ENCODE peak calls at places on chromosome 11, in ten cellular contexts. S is iris pigment epithelial cell; U is fibroblast of villous mesenchyme; F is memory B cell; R is gastrocnemius medialis; E is H9; O is tibial artery; Y is fibroblast of pulmonary artery; K is activated T-cell treated with anti-CD3 and anti-CD28 coated beads, Interleukin-2, amount 50 U/mL, for 72 hours; Z is PC-3. M is an unnamed sample.

GRCh38 chr11:116694815-116695590 is 77.8 kb downstream of the BUD13 start:
- DNase-seq in R (no peak), Y (no peak), K (no peak), S (no peak), F (no peak), E (no peak), Z (peak), O (no peak), U (no peak), M (no peak)

GRCh38 chr11:65468874-65469333 is 29.9 kb upstream of the MALAT1 start:
- DNase-seq in O (peak), K (peak), R (no peak), S (no peak), F (no peak), Y (no peak), U (peak), Z (peak), E (peak), M (no peak)

GRCh38 chr11:69446108-69446507 is 35.4 kb upstream of the LINC01488 start:
- DNase-seq in R (no peak), F (no peak), Y (peak), S (peak), Z (no peak), K (no peak), U (no peak), O (no peak), E (no peak), M (no peak)

GRCh38 chr11:132111781-132112380 is 741.5 kb downstream of the NTM start:
- DNase-seq in E (no peak), Y (peak), K (no peak), O (no peak), U (peak), S (peak), F (no peak), R (no peak), Z (peak), M (peak)

GRCh38 chr11:71995726-71996291 is 2.9 kb upstream of the IL18BP start:
- DNase-seq in E (no peak), Z (no peak), R (no peak), F (no peak), K (no peak), O (no peak), Y (no peak), U (no peak), S (no peak), M (no peak)

GRCh38 chr11:95443386-95443785 is 212.4 kb upstream of the SESN3 start:
- DNase-seq in R (no peak), F (peak), Y (no peak), Z (no peak), U (no peak), K (peak), E (no peak), O (no peak), S (no peak), M (no peak)

GRCh38 chr11:113773092-113773415 is 438 bp downstream of the ZW10 start:
- DNase-seq in Y (peak), O (peak), S (peak), U (peak), F (no peak), E (no peak), Z (peak), R (no peak), K (no peak), M (no peak)

GRCh38 chr11:69300124-69301032 is 6.4 kb downstream of the MYEOV start:
- DNase-seq in K (no peak), R (no peak), Y (no peak), S (peak), O (no peak), F (no peak), E (no peak), Z (peak), U (peak), M (peak)

GRCh38 chr11:11332141-11332710 is 20.8 kb downstream of the CSNK2A3 start:
- DNase-seq in K (no peak), F (no peak), R (no peak), Z (peak), E (peak), O (no peak), S (no peak), Y (no peak), U (no peak), M (no peak)

GRCh38 chr11:90774727-90775572 is 552.1 kb upstream of the CHORDC1 start:
- DNase-seq in O (no peak), Z (no peak), S (no peak), K (no peak), E (peak), R (no peak), Y (no peak), F (no peak), U (no peak), M (no peak)

GRCh38 chr11:95084509-95084908 is 5.1 kb upstream of the ENDOD1 start:
- DNase-seq in Z (peak), S (peak), E (no peak), F (no peak), R (no peak), Y (no peak), K (peak), U (no peak), O (no peak), M (peak)

GRCh38 chr11:14898286-14899086 is 6.5 kb upstream of the CYP2R1 start:
- DNase-seq in S (no peak), Z (no peak), E (no peak), U (no peak), O (no peak), K (no peak), F (no peak), R (no peak), Y (no peak), M (no peak)

GRCh38 chr11:65315204-65315865 is 669 bp downstream of the CDC42EP2 start:
- DNase-seq in F (peak), Y (peak), Z (peak), U (peak), O (peak), E (peak), K (peak), R (peak), S (peak), M (peak)

GRCh38 chr11:42175203-42175602 is 715.8 kb upstream of the LRRC4C start:
- DNase-seq in U (peak), O (no peak), K (no peak), Y (peak), R (no peak), F (no peak), S (no peak), E (no peak), Z (peak), M (no peak)

GRCh38 chr11:2928605-2929510 is at the start of gene PHLDA2:
- DNase-seq in O (peak), U (peak), S (peak), Y (peak), Z (peak), E (peak), K (peak), R (no peak), F (peak), M (peak)

GRCh38 chr11:123454060-123454651 is 24.1 kb downstream of the GRAMD1B start:
- DNase-seq in S (peak), R (no peak), K (peak), O (no peak), Z (peak), Y (peak), F (no peak), E (no peak), U (no peak), M (no peak)

GRCh38 chr11:1163911-1164735 is 6.4 kb downstream of the MUC5AC start:
- DNase-seq in K (no peak), U (no peak), E (no peak), Y (no peak), F (no peak), Z (no peak), R (no peak), O (no peak), S (no peak), M (no peak)

GRCh38 chr11:113839842-113840241 is 35.5 kb downstream of the USP28 start:
- DNase-seq in K (no peak), R (no peak), F (peak), O (no peak), U (no peak), Y (no peak), E (no peak), Z (no peak), S (no peak), M (no peak)

GRCh38 chr11:134224710-134225662 is 515 bp downstream of the VPS26B start:
- DNase-seq in O (peak), Y (peak), E (peak), Z (peak), S (peak), R (peak), U (peak), K (peak), F (no peak), M (peak)

GRCh38 chr11:85886089-85887056 is 31.2 kb downstream of the CCDC83 start:
- DNase-seq in O (no peak), K (no peak), F (no peak), Z (no peak), E (no peak), Y (peak), U (peak), S (peak), R (no peak), M (no peak)

GRCh38 chr11:47272706-47273105 is 2.8 kb downstream of the MADD start:
- DNase-seq in K (no peak), Y (peak), S (peak), O (no peak), F (no peak), Z (no peak), E (no peak), U (peak), R (no peak), M (no peak)

GRCh38 chr11:15223318-15223717 is 108.6 kb downstream of the INSC start:
- DNase-seq in K (no peak), Z (no peak), F (no peak), S (peak), R (no peak), O (no peak), E (no peak), U (peak), Y (peak), M (peak)

GRCh38 chr11:15493921-15494630 is 379.4 kb downstream of the INSC start:
- DNase-seq in S (no peak), O (no peak), K (no peak), Y (peak), E (no peak), F (no peak), Z (peak), U (peak), R (no peak), M (no peak)

GRCh38 chr11:64661622-64662021 is 61.4 kb downstream of the NRXN2 start:
- DNase-seq in Y (no peak), S (no peak), U (no peak), K (no peak), F (no peak), Z (no peak), O (no peak), E (no peak), R (no peak), M (no peak)

GRCh38 chr11:57798905-57799559 is 37.4 kb downstream of the CTNND1 start:
- DNase-seq in R (no peak), K (no peak), Z (peak), F (no peak), Y (peak), U (peak), E (no peak), O (peak), S (peak), M (peak)

GRCh38 chr11:128524172-128524571 is 63.2 kb downstream of the ETS1 start:
- DNase-seq in S (no peak), F (no peak), U (peak), K (no peak), O (no peak), Y (no peak), R (no peak), Z (no peak), E (no peak), M (peak)

GRCh38 chr11:125201525-125202121 is 37.1 kb downstream of the PKNOX2 start:
- DNase-seq in F (no peak), Y (peak), R (no peak), K (no peak), U (no peak), Z (peak), O (no peak), S (no peak), E (no peak), M (no peak)

GRCh38 chr11:22192642-22193347 is at the start of gene ANO5:
- DNase-seq in F (no peak), Z (no peak), U (no peak), K (peak), O (peak), R (peak), E (peak), S (no peak), Y (peak), M (no peak)

GRCh38 chr11:96309001-96309642 is 33.9 kb downstream of the MAML2 start:
- DNase-seq in Z (peak), U (no peak), F (no peak), O (no peak), R (no peak), K (no peak), E (no peak), S (no peak), Y (peak), M (no peak)

GRCh38 chr11:65078151-65078550 is 5.7 kb downstream of the CDCA5 start:
- DNase-seq in K (peak), R (no peak), Y (peak), U (peak), S (peak), Z (peak), O (no peak), E (peak), F (peak), M (peak)